ENCODE peak calls at places on chromosomes 11 and 22, in nine cellular contexts. O is BE2C; I is right lobe of liver; Z is CD4-positive, CD25-positive, alpha-beta regulatory T cell; M is CD4-positive, alpha-beta T cell; V is H1; F is cardiac muscle cell; A is GM23248; U is neuronal stem cell. K is an unnamed sample. For H3K27me3, the result is how much of the 10 kb centered on the place peaks cover.

GRCh38 chr11:26105762-26106423 is 226.0 kb upstream of the ANO3 start:
- DNase-seq in M (no peak), I (no peak), A (no peak), V (no peak), F (no peak), U (no peak), O (no peak), Z (no peak), K (no peak)

GRCh38 chr11:78961186-78961782 is 386.6 kb upstream of the NARS2 start:
- DNase-seq in Z (no peak), F (no peak), V (peak), M (no peak), O (peak), A (peak), U (peak), I (peak), K (peak)

GRCh38 chr22:37803636-37804371 is 3.9 kb upstream of the GCAT start:
- DNase-seq in V (peak), O (no peak), A (no peak), M (no peak), U (no peak), I (no peak), Z (no peak), F (no peak), K (no peak)

GRCh38 chr22:46418827-46419226 is 83.3 kb downstream of the TRMU start:
- DNase-seq in O (peak), M (no peak), V (no peak), Z (no peak), I (no peak), U (no peak), F (no peak), A (no peak), K (no peak)

GRCh38 chr11:127098684-127099083 is 98.1 kb upstream of the KIRREL3 start:
- DNase-seq in U (peak), M (no peak), F (peak), V (no peak), I (no peak), A (peak), O (no peak), Z (no peak), K (no peak)

GRCh38 chr22:32623943-32624342 is 149.3 kb downstream of the FBXO7 start:
- DNase-seq in F (no peak), V (no peak), O (no peak), U (no peak), I (peak), M (no peak), Z (no peak), A (peak), K (peak)

GRCh38 chr22:33923660-33924246 is 3.5 kb upstream of the LARGE1 start:
- DNase-seq in Z (no peak), U (peak), M (no peak), F (peak), O (peak), I (peak), V (peak), A (peak), K (peak)

GRCh38 chr22:49303781-49304461 is 523.8 kb downstream of the BRD1 start:
- DNase-seq in O (no peak), M (no peak), A (no peak), V (no peak), I (peak), F (no peak), Z (no peak), U (no peak), K (no peak)

GRCh38 chr22:43777204-43777671 is 34.9 kb downstream of the EFCAB6 start:
- DNase-seq in O (no peak), A (peak), M (no peak), I (no peak), F (no peak), Z (no peak), V (no peak), U (no peak), K (no peak)

GRCh38 chr11:65927904-65928397 is 8.7 kb downstream of the DRAP1 start:
- DNase-seq in V (no peak), M (peak), A (peak), O (no peak), U (no peak), I (peak), F (no peak), Z (peak), K (no peak)

GRCh38 chr22:22833059-22833458 is 54.6 kb upstream of the IGLL5 start:
- DNase-seq in M (no peak), I (no peak), O (no peak), F (no peak), U (no peak), A (no peak), Z (no peak), V (no peak), K (no peak)
- H3K27me3 ChIP-seq in M (under half), I (under half), O (under half), F (under half), U (under half), A (under half), Z (under half), V (under half), K (under half)

DNA sequence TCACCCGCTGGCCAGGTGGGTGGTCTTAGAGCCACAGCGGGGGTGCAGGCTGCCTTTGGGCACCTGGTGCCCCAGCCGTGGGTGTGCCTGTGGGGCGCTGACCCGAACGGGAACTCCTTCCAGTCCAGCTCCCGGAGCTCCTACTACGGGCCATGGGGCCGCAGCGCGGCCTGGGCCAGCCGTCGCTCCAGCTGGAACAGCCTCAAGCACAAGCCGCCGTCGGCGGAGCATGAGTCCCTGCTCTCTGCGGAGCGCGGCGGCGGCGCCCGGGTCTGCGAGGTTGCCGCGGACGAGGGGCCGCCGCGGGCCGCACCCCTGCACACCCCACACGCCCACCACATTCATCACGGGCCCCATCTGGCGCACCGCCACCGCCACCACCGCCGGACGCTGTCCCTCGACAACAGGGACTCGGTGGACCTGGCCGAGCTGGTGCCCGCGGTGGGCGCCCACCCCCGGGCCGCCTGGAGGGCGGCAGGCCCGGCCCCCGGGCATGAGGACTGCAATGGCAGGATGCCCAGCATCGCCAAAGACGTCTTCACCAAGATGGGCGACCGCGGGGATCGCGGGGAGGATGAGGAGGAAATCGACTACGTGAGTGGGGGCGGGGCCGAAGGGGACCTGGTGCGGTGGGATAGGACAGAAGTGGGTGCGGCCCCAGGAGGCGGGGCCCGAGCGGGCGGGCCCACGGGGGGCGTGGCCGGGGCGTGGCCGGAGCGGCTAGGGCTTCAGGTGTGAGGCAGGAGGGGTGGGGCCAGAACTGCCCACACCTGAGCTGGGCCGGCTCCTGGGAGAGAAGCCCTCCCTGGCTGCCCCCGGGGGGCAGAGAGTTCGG is 91.5 kb downstream of the CACNA1I start:
- DNase-seq in O (no peak), V (peak), I (no peak), A (no peak), U (no peak), M (peak), F (peak), Z (peak), K (no peak)
- H3K27me3 ChIP-seq in O (under half), V (under half), I (under half), A (half or more), U (under half), M (under half), F (under half), Z (under half), K (half or more)

GRCh38 chr22:28953976-28954880 is 70.9 kb downstream of the ZNRF3 start:
- DNase-seq in U (no peak), A (no peak), I (no peak), O (no peak), F (no peak), V (no peak), Z (no peak), M (no peak), K (no peak)

GRCh38 chr22:28951530-28951929 is 68.2 kb downstream of the ZNRF3 start:
- DNase-seq in V (no peak), O (no peak), F (no peak), I (no peak), M (no peak), U (no peak), A (no peak), Z (no peak), K (no peak)

GRCh38 chr22:28953399-28953798 is 70.0 kb downstream of the ZNRF3 start:
- DNase-seq in Z (no peak), I (no peak), O (no peak), V (no peak), F (no peak), U (no peak), M (no peak), A (no peak), K (no peak)

GRCh38 chr22:28951969-28952521 is 68.7 kb downstream of the ZNRF3 start:
- DNase-seq in U (no peak), A (no peak), F (no peak), Z (no peak), I (no peak), O (no peak), M (no peak), V (no peak), K (no peak)

DNA sequence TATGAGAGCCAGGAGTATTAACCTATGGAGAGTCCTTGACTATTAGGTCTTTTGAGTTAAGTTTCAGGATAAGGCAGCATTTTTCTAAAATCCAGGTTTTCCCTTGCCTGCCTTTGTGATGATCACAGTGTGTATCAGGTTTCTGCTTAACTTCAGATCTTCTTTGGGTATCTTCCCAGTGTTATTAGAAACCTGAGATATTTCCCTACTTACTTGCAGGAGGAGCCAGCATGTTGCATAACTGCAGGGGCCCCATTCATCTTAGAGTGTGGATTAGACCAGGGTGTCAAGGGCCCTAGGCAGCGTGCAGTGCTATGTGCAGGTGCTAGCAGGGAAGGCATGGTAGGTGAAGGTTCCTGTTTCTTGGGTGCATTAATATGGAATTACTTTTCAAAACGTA is 69.5 kb downstream of the ZNRF3 start:
- DNase-seq in A (peak), M (no peak), Z (no peak), O (no peak), I (no peak), U (no peak), F (no peak), V (no peak), K (no peak)
- H3K27me3 ChIP-seq in A (under half), M (half or more), Z (under half), O (under half), I (under half), U (under half), F (under half), V (under half), K (under half)

DNA sequence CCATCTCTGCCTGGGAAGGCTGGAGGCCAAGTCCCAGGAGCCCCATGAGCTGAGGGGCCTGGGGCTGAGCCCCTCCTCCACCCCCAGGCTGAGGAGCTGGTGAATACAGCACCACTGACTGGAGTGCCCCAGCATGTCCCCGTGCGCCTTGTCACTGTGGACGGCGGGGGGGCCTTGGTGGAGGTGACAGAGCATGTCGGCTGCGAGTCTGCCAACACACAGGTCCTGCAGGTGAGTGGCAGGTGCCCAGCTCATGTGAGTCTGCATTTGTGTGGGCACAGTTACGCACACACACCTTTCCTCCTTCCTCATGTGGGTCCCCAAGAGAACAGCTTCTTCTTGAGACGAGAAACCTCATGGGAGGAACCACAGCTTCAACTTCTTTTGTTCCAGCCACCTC is 7.6 kb downstream of the TMEM132A start:
- DNase-seq in I (no peak), V (no peak), M (no peak), U (no peak), Z (no peak), O (no peak), A (no peak), F (no peak), K (no peak)
- H3K27me3 ChIP-seq in I (under half), V (under half), M (under half), U (under half), Z (under half), O (under half), A (under half), F (under half), K (under half)

DNA sequence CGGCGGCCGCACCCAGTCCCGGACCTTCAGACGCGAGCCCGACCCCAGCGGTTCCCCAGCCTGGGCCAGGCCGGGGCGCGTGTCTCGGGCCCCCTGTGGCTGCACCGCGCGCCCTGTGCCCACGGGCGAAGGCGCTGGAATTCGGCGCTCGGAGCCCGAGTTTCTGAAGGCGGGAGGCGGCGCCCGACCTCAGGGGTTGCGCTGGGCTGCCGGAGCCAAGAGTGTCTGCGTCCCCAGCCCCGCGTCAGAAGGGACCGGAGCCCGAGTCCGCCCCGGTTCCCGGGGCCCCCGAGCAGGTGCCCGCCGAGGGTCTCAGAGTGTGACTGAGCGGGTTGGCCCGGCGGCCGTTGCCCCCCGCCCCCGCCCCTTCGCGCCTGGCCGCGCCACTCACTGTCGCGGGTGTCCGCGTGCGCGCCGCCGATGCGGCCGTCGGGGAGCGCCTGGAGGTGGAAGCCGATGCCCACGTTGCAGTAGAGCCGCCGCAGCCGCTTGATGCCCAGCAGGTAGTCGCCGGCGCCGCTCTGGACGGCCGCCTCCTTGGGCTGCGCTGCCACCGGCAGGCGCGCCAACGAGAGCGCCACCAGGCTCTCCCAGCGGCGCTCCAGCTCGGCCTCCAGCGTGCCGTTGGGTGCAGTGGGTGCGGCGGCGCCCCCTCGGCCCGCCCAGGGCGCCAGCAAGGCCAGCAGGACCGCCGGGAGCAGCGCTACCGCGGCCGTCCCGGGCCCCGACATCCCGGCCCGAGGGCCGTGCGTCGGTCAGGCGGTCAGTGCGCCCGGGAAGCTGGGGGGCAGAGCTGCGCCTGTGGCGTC is 583 bp downstream of the FGF4 start:
- DNase-seq in O (no peak), U (no peak), M (no peak), V (peak), A (no peak), I (no peak), Z (no peak), F (peak), K (no peak)
- H3K27me3 ChIP-seq in O (half or more), U (under half), M (under half), V (under half), A (half or more), I (under half), Z (under half), F (half or more), K (under half)

GRCh38 chr11:114392735-114393667 is 7.3 kb downstream of the C11orf71 start:
- DNase-seq in M (no peak), F (no peak), V (no peak), A (no peak), O (no peak), U (no peak), I (no peak), Z (no peak), K (no peak)
- H3K27me3 ChIP-seq in M (under half), F (under half), V (under half), A (under half), O (under half), U (under half), I (under half), Z (under half), K (under half)

DNA sequence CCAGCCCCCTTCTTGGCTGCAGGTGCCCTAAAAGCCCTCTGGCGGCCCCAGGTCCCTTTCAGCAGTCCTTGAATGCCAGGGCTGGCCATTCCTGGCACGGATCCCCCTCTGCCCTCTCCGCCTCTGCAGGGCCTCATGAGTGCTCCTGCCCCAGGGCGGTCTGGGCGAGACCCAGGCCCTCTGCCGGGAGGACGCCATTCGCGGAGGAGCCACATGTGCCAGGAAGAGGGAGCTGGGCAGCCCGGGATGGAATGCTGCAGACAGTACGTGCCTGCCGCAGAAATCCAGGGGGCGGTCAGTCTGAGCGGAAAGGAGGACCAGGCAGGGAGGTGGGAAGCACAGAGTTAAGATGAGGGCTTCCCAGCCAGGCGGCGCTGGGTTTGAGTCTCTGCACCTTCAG is 2.8 kb downstream of the CABP7 start:
- DNase-seq in M (no peak), V (no peak), F (no peak), Z (no peak), I (no peak), A (no peak), O (no peak), U (no peak), K (no peak)
- H3K27me3 ChIP-seq in M (under half), V (under half), F (half or more), Z (under half), I (under half), A (under half), O (under half), U (under half), K (under half)

K was measured in gastrocnemius medialis.